ENCODE peak calls at places on chromosome 20, in ten cellular contexts. G, D, U, O, J, F, T, S, E and P are unnamed samples.

GRCh38 chr20:9515761-9516657 is 1.6 kb downstream of the LAMP5 start:
- DNase-seq in G (no peak), D (no peak), U (peak), O (no peak), J (peak), F (no peak), T (no peak), S (peak), E (peak), P (peak)

GRCh38 chr20:51566594-51566993 is 24.1 kb upstream of the NFATC2 start:
- DNase-seq in G (no peak), D (no peak), U (no peak), O (no peak), J (no peak), F (no peak), T (no peak), S (no peak), E (no peak), P (no peak)

GRCh38 chr20:57841297-57841866 is 131.6 kb upstream of the PMEPA1 start:
- DNase-seq in G (no peak), D (no peak), U (no peak), O (no peak), J (no peak), F (no peak), T (no peak), S (no peak), E (no peak), P (no peak)

GRCh38 chr20:8073024-8073832 is 53.7 kb upstream of the TMX4 start:
- DNase-seq in G (no peak), D (no peak), U (no peak), O (no peak), J (peak), F (no peak), T (no peak), S (peak), E (peak), P (peak)

GRCh38 chr20:49867453-49868215 is 47.7 kb downstream of the SPATA2 start:
- DNase-seq in G (no peak), D (no peak), U (no peak), O (no peak), J (no peak), F (no peak), T (no peak), S (peak), E (no peak), P (no peak)

GRCh38 chr20:38161412-38161774 is 3.7 kb downstream of the TGM2 start:
- DNase-seq in G (peak), D (no peak), U (no peak), O (no peak), J (no peak), F (no peak), T (no peak), S (no peak), E (no peak), P (no peak)

GRCh38 chr20:3246682-3247081 is 7.7 kb upstream of the SLC4A11 start:
- DNase-seq in G (no peak), D (no peak), U (no peak), O (peak), J (no peak), F (no peak), T (no peak), S (no peak), E (no peak), P (no peak)

GRCh38 chr20:44181611-44182010 is 5.4 kb downstream of the JPH2 start:
- DNase-seq in G (no peak), D (no peak), U (no peak), O (peak), J (peak), F (no peak), T (no peak), S (no peak), E (no peak), P (no peak)

GRCh38 chr20:25019381-25020155 is 27.0 kb upstream of the APMAP start:
- DNase-seq in G (peak), D (peak), U (no peak), O (peak), J (no peak), F (no peak), T (no peak), S (peak), E (no peak), P (no peak)

GRCh38 chr20:51423810-51424209 is 118.7 kb downstream of the NFATC2 start:
- DNase-seq in G (no peak), D (no peak), U (no peak), O (no peak), J (no peak), F (no peak), T (no peak), S (peak), E (no peak), P (no peak)

GRCh38 chr20:40768105-40768504 is 79.1 kb upstream of the MAFB start:
- DNase-seq in G (no peak), D (no peak), U (no peak), O (no peak), J (no peak), F (no peak), T (no peak), S (peak), E (no peak), P (no peak)

GRCh38 chr20:16189371-16189770 is 383.9 kb downstream of the KIF16B start:
- DNase-seq in G (no peak), D (no peak), U (no peak), O (no peak), J (peak), F (no peak), T (no peak), S (peak), E (no peak), P (no peak)

GRCh38 chr20:57445298-57445697 is 54.1 kb downstream of the RBM38 start:
- DNase-seq in G (no peak), D (peak), U (no peak), O (peak), J (peak), F (no peak), T (no peak), S (no peak), E (peak), P (no peak)

GRCh38 chr20:61901421-61902212 is 164.1 kb downstream of the TAF4 start:
- DNase-seq in G (peak), D (no peak), U (peak), O (no peak), J (no peak), F (no peak), T (no peak), S (no peak), E (no peak), P (no peak)

GRCh38 chr20:61635721-61636455 is 383.8 kb downstream of the CDH4 start:
- DNase-seq in G (no peak), D (no peak), U (no peak), O (no peak), J (no peak), F (no peak), T (no peak), S (no peak), E (no peak), P (no peak)

GRCh38 chr20:11271319-11271718 is 597.5 kb upstream of the JAG1 start:
- DNase-seq in G (no peak), D (no peak), U (peak), O (peak), J (peak), F (no peak), T (no peak), S (peak), E (no peak), P (peak)

GRCh38 chr20:49853640-49854039 is 41.0 kb downstream of the SLC9A8 start:
- DNase-seq in G (no peak), D (no peak), U (no peak), O (no peak), J (no peak), F (no peak), T (no peak), S (peak), E (peak), P (peak)

GRCh38 chr20:11403711-11404110 is 514.0 kb upstream of the BTBD3 start:
- DNase-seq in G (no peak), D (no peak), U (no peak), O (no peak), J (no peak), F (no peak), T (no peak), S (no peak), E (peak), P (no peak)

GRCh38 chr20:23629017-23629541 is 8.7 kb downstream of the CST3 start:
- DNase-seq in G (no peak), D (peak), U (peak), O (no peak), J (no peak), F (no peak), T (peak), S (peak), E (peak), P (peak)

GRCh38 chr20:24488064-24488799 is 18.8 kb downstream of the SYNDIG1 start:
- DNase-seq in G (peak), D (no peak), U (no peak), O (no peak), J (no peak), F (no peak), T (peak), S (no peak), E (no peak), P (no peak)

GRCh38 chr20:50574108-50574507 is 63.9 kb downstream of the PTPN1 start:
- DNase-seq in G (no peak), D (no peak), U (no peak), O (no peak), J (no peak), F (no peak), T (no peak), S (no peak), E (no peak), P (no peak)

GRCh38 chr20:24981750-24982149 is 10.8 kb downstream of the APMAP start:
- DNase-seq in G (peak), D (peak), U (peak), O (peak), J (no peak), F (no peak), T (no peak), S (peak), E (no peak), P (no peak)

GRCh38 chr20:13515796-13516533 is 122.8 kb downstream of the TASP1 start:
- DNase-seq in G (no peak), D (no peak), U (no peak), O (no peak), J (no peak), F (no peak), T (no peak), S (no peak), E (no peak), P (no peak)

GRCh38 chr20:10433014-10433622 is 904 bp downstream of the MKKS start:
- DNase-seq in G (peak), D (no peak), U (peak), O (no peak), J (no peak), F (no peak), T (peak), S (peak), E (peak), P (no peak)

GRCh38 chr20:4451487-4451886 is 270.2 kb upstream of the PRND start:
- DNase-seq in G (no peak), D (no peak), U (no peak), O (no peak), J (no peak), F (no peak), T (no peak), S (no peak), E (no peak), P (no peak)

GRCh38 chr20:24587384-24588046 is 118.1 kb downstream of the SYNDIG1 start:
- DNase-seq in G (no peak), D (no peak), U (no peak), O (no peak), J (no peak), F (no peak), T (no peak), S (peak), E (no peak), P (no peak)

GRCh38 chr20:57361517-57361916 is 10.5 kb downstream of the RAE1 start:
- DNase-seq in G (no peak), D (no peak), U (no peak), O (no peak), J (no peak), F (no peak), T (no peak), S (peak), E (peak), P (no peak)

GRCh38 chr20:63121749-63122405 is 94.1 kb downstream of the YTHDF1 start:
- DNase-seq in G (peak), D (no peak), U (peak), O (peak), J (no peak), F (no peak), T (peak), S (peak), E (no peak), P (no peak)

GRCh38 chr20:50189681-50190250 is 864 bp upstream of the CEBPB start:
- DNase-seq in G (peak), D (peak), U (peak), O (peak), J (no peak), F (peak), T (peak), S (peak), E (no peak), P (no peak)

DNA sequence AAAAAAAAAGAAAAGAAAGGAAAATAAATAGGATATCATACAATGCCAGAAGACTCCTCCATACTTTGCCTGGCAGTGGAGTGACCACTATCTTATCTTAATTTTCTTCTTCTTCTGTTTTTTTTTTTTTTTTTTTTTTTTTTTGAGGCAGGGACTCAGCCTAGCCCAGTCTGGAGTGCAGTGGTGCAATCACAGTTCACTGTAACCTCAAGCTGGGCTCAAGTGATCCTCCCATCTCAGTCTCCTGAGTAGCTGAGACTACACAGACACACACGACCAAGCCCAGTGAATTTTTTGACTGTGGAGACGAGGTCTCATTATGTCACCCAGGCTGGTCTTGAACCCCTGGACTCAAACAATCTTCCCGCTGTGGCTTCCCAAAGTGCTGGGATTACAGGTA is 17.1 kb upstream of the MMP9 start:
- DNase-seq in G (no peak), D (no peak), U (no peak), O (no peak), J (no peak), F (no peak), T (no peak), S (peak), E (no peak), P (no peak)
- TF ChIP-seq CTCF in G (no peak), D (no peak), U (no peak), O (no peak), J (no peak), F (no peak), T (no peak), S (no peak), E (no peak), P (no peak)

GRCh38 chr20:54256202-54256601 is 48.3 kb downstream of the PFDN4 start:
- DNase-seq in G (no peak), D (no peak), U (no peak), O (no peak), J (no peak), F (no peak), T (no peak), S (no peak), E (no peak), P (no peak)

GRCh38 chr20:54255157-54255556 is 47.3 kb downstream of the PFDN4 start:
- DNase-seq in G (no peak), D (no peak), U (no peak), O (no peak), J (no peak), F (no peak), T (no peak), S (no peak), E (peak), P (no peak)

GRCh38 chr20:54257090-54257816 is 49.4 kb downstream of the PFDN4 start:
- DNase-seq in G (no peak), D (no peak), U (no peak), O (no peak), J (no peak), F (no peak), T (no peak), S (no peak), E (peak), P (peak)

GRCh38 chr20:54251093-54251492 is 43.2 kb downstream of the PFDN4 start:
- DNase-seq in G (no peak), D (no peak), U (no peak), O (no peak), J (no peak), F (no peak), T (no peak), S (no peak), E (no peak), P (no peak)

GRCh38 chr20:54254596-54254995 is 46.7 kb downstream of the PFDN4 start:
- DNase-seq in G (no peak), D (no peak), U (no peak), O (no peak), J (no peak), F (no peak), T (no peak), S (no peak), E (peak), P (no peak)
- TF ChIP-seq CTCF in G (no peak), D (no peak), U (no peak), O (no peak), J (no peak), F (no peak), T (no peak), S (no peak), E (no peak), P (no peak)

GRCh38 chr20:5938456-5939029 is 11.8 kb downstream of the TRMT6 start:
- DNase-seq in G (no peak), D (no peak), U (no peak), O (no peak), J (no peak), F (no peak), T (no peak), S (no peak), E (no peak), P (no peak)

GRCh38 chr20:5932796-5933195 is 17.5 kb downstream of the TRMT6 start:
- DNase-seq in G (no peak), D (no peak), U (no peak), O (no peak), J (no peak), F (no peak), T (no peak), S (no peak), E (no peak), P (no peak)

GRCh38 chr20:5931411-5931810 is 18.9 kb downstream of the TRMT6 start:
- DNase-seq in G (no peak), D (no peak), U (no peak), O (no peak), J (no peak), F (no peak), T (no peak), S (no peak), E (no peak), P (no peak)

GRCh38 chr20:5935384-5935783 is 14.9 kb downstream of the TRMT6 start:
- DNase-seq in G (no peak), D (no peak), U (no peak), O (no peak), J (no peak), F (no peak), T (no peak), S (no peak), E (no peak), P (no peak)

DNA sequence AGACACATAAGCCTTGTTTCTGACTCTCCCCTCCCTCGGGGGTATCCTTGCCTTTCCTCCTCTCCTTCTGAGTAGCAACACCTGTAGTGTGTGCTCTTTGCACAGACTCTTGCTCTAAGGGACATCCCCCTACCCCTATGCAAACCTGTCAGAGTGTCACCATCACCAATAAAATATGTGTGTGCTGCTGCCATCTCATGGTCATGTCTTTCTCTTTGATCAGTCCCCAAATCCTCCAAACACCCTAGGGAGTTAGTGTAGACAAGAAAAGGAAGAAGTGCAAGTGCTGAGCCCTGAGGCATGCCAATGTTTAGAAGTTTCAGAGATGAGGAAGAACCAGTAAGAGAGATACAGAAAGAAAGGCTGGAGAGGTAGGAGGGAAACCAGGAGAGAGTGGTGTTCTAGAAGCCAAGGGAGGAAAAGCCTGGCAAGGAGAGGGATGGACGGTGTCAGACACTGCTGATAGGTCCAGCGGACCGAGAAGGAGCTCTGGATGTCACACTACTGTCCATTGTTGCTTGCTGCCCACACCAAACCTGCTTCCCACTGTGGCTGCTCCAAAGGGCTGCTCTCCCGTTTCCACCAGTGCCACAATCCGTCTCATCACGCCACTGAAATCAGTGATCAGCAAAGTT is 16.4 kb downstream of the TRMT6 start:
- DNase-seq in G (no peak), D (no peak), U (no peak), O (no peak), J (no peak), F (peak), T (no peak), S (peak), E (no peak), P (peak)
- TF ChIP-seq CTCF in G (peak), D (peak), U (no peak), O (no peak), J (no peak), F (peak), T (no peak), S (peak), E (peak), P (no peak)

GRCh38 chr20:53205046-53205445 is 232.9 kb downstream of the TSHZ2 start:
- DNase-seq in G (no peak), D (no peak), U (no peak), O (no peak), J (no peak), F (no peak), T (no peak), S (no peak), E (no peak), P (no peak)

GRCh38 chr20:53195882-53196610 is 223.9 kb downstream of the TSHZ2 start:
- DNase-seq in G (no peak), D (no peak), U (no peak), O (no peak), J (no peak), F (peak), T (no peak), S (no peak), E (no peak), P (no peak)

GRCh38 chr20:53202781-53203180 is 230.6 kb downstream of the TSHZ2 start:
- DNase-seq in G (no peak), D (no peak), U (no peak), O (no peak), J (no peak), F (no peak), T (no peak), S (no peak), E (no peak), P (no peak)

DNA sequence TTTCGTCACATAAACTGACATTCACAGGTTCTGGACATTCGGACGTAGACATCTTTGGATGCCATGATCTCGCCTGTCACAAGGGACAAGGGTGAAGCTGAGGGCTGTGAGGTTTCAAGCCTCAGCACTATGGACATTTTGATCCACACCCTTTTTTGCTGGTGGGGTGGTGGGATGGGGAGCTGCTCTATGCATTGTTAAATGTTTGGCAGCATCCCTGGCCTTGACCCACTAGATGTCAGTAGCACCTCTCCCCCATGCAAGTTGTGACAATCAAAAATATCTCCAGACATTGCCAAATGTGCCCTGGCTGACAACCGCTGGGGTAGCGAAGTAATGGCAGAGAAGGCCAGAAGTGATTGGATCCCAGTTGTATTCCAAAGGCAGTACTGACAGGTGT is 229.4 kb downstream of the TSHZ2 start:
- DNase-seq in G (no peak), D (no peak), U (no peak), O (no peak), J (no peak), F (peak), T (no peak), S (no peak), E (no peak), P (no peak)
- TF ChIP-seq CTCF in G (no peak), D (no peak), U (no peak), O (no peak), J (no peak), F (peak), T (no peak), S (peak), E (no peak), P (no peak)